ENCODE peak calls at places on chromosomes 2 and 18, in five cellular contexts. Z is LoVo, F is MCF 10A, Y is Right ventricle myocardium superior, J is NCI-H2081 treated with DMSO at 0.1 percent for 48 hours. D is an unnamed sample.

GRCh38 chr2:205188516-205189138 is 493.7 kb upstream of the NRP2 start:
- DNase-seq in F (peak), Z (no peak), Y (peak), J (no peak), D (peak)

GRCh38 chr2:3236300-3236699 is 141.3 kb downstream of the EIPR1 start:
- DNase-seq in F (peak), J (no peak), Z (no peak), Y (no peak), D (no peak)

GRCh38 chr18:78912862-78913261 is 66.8 kb upstream of the SALL3 start:
- DNase-seq in F (no peak), Z (no peak), Y (no peak), J (no peak), D (no peak)

GRCh38 chr18:70499218-70499691 is 210.4 kb downstream of the SOCS6 start:
- DNase-seq in Y (no peak), Z (no peak), F (no peak), J (no peak), D (no peak)

GRCh38 chr2:187949859-187950258 is 341.8 kb upstream of the GULP1 start:
- DNase-seq in F (no peak), Y (no peak), J (no peak), Z (no peak), D (no peak)

GRCh38 chr2:112817082-112817481 is 19.5 kb downstream of the IL1B start:
- DNase-seq in Y (no peak), J (no peak), Z (no peak), F (no peak), D (no peak)

GRCh38 chr2:120486946-120487345 is 141.0 kb downstream of the INHBB start:
- DNase-seq in F (peak), J (no peak), Y (no peak), Z (peak), D (no peak)

GRCh38 chr2:165952600-165953210 is 871 bp downstream of the TTC21B start:
- DNase-seq in Z (peak), J (no peak), Y (no peak), F (peak), D (no peak)

GRCh38 chr2:74381751-74382150 is 1.6 kb upstream of the DCTN1 start:
- DNase-seq in J (no peak), F (no peak), Y (no peak), Z (no peak), D (no peak)

GRCh38 chr2:172038604-172039003 is 38.9 kb downstream of the METAP1D start:
- DNase-seq in F (peak), Z (no peak), J (peak), Y (no peak), D (no peak)

GRCh38 chr2:238082151-238082550 is 18.0 kb upstream of the ESPNL start:
- DNase-seq in F (no peak), Y (no peak), J (no peak), Z (no peak), D (no peak)

GRCh38 chr18:58997811-58998337 is 133.2 kb downstream of the ZNF532 start:
- DNase-seq in Y (no peak), J (no peak), Z (no peak), F (peak), D (peak)

GRCh38 chr2:201696151-201696659 is 2.2 kb downstream of the MPP4 start:
- DNase-seq in J (no peak), Z (no peak), Y (no peak), F (peak), D (no peak)

GRCh38 chr2:102520009-102520408 is 47.0 kb downstream of the SLC9A4 start:
- DNase-seq in F (peak), Y (no peak), Z (peak), J (peak), D (no peak)

GRCh38 chr2:215299337-215299859 is 12.5 kb upstream of the ATIC start:
- DNase-seq in Z (no peak), Y (no peak), J (no peak), F (no peak), D (no peak)